ENCODE peak calls at places on chromosome 9, in nine cellular contexts. One of them, this sample, is unnamed.

GRCh38 chr9:97548379-97548778 is 46.9 kb downstream of the TMOD1 start:
- DNase-seq in kidney epithelial cell: no peak
- DNase-seq in PC-9: peak
- DNase-seq in AG10803: no peak
- DNase-seq in right atrium auricular region: no peak
- DNase-seq in neural progenitor cell: no peak
- DNase-seq in fibroblast of lung: no peak
- DNase-seq in fibroblast of the aortic adventitia: no peak
- DNase-seq in astrocyte of the spinal cord: no peak
- DNase-seq in this sample: no peak

GRCh38 chr9:73565833-73566465 is 414.3 kb downstream of the ANXA1 start:
- DNase-seq in fibroblast of the aortic adventitia: peak
- DNase-seq in neural progenitor cell: peak
- DNase-seq in AG10803: peak
- DNase-seq in PC-9: peak
- DNase-seq in fibroblast of lung: peak
- DNase-seq in kidney epithelial cell: peak
- DNase-seq in astrocyte of the spinal cord: peak
- DNase-seq in right atrium auricular region: no peak
- DNase-seq in this sample: no peak

GRCh38 chr9:121294181-121294743 is 26.3 kb downstream of the GSN start:
- DNase-seq in AG10803: no peak
- DNase-seq in fibroblast of the aortic adventitia: peak
- DNase-seq in right atrium auricular region: peak
- DNase-seq in kidney epithelial cell: no peak
- DNase-seq in neural progenitor cell: no peak
- DNase-seq in astrocyte of the spinal cord: no peak
- DNase-seq in PC-9: no peak
- DNase-seq in fibroblast of lung: no peak
- DNase-seq in this sample: no peak

GRCh38 chr9:70055867-70056266 is 12.2 kb downstream of the MAMDC2 start:
- DNase-seq in astrocyte of the spinal cord: no peak
- DNase-seq in fibroblast of lung: no peak
- DNase-seq in kidney epithelial cell: no peak
- DNase-seq in neural progenitor cell: no peak
- DNase-seq in AG10803: no peak
- DNase-seq in right atrium auricular region: no peak
- DNase-seq in PC-9: no peak
- DNase-seq in fibroblast of the aortic adventitia: no peak
- DNase-seq in this sample: no peak

GRCh38 chr9:133714606-133715294 is 23.4 kb downstream of the SARDH start:
- DNase-seq in fibroblast of the aortic adventitia: no peak
- DNase-seq in neural progenitor cell: no peak
- DNase-seq in right atrium auricular region: peak
- DNase-seq in fibroblast of lung: peak
- DNase-seq in AG10803: no peak
- DNase-seq in astrocyte of the spinal cord: peak
- DNase-seq in PC-9: peak
- DNase-seq in kidney epithelial cell: no peak
- DNase-seq in this sample: no peak

GRCh38 chr9:89891221-89892052 is 286.6 kb downstream of the GADD45G start:
- DNase-seq in astrocyte of the spinal cord: no peak
- DNase-seq in right atrium auricular region: no peak
- DNase-seq in fibroblast of lung: no peak
- DNase-seq in fibroblast of the aortic adventitia: peak
- DNase-seq in PC-9: no peak
- DNase-seq in AG10803: peak
- DNase-seq in neural progenitor cell: no peak
- DNase-seq in kidney epithelial cell: no peak
- DNase-seq in this sample: no peak

GRCh38 chr9:114887963-114888362 is 42.4 kb downstream of the TNFSF8 start:
- DNase-seq in right atrium auricular region: no peak
- DNase-seq in PC-9: no peak
- DNase-seq in fibroblast of the aortic adventitia: no peak
- DNase-seq in AG10803: no peak
- DNase-seq in fibroblast of lung: no peak
- DNase-seq in kidney epithelial cell: no peak
- DNase-seq in astrocyte of the spinal cord: no peak
- DNase-seq in neural progenitor cell: no peak
- DNase-seq in this sample: no peak

GRCh38 chr9:2726620-2727335 is 9.5 kb downstream of the KCNV2 start:
- DNase-seq in fibroblast of the aortic adventitia: peak
- DNase-seq in neural progenitor cell: no peak
- DNase-seq in PC-9: no peak
- DNase-seq in fibroblast of lung: peak
- DNase-seq in right atrium auricular region: no peak
- DNase-seq in kidney epithelial cell: no peak
- DNase-seq in astrocyte of the spinal cord: no peak
- DNase-seq in AG10803: peak
- DNase-seq in this sample: no peak

GRCh38 chr9:134066546-134066922 is 1.3 kb downstream of the BRD3 start:
- DNase-seq in fibroblast of lung: peak
- DNase-seq in fibroblast of the aortic adventitia: peak
- DNase-seq in kidney epithelial cell: no peak
- DNase-seq in neural progenitor cell: peak
- DNase-seq in AG10803: peak
- DNase-seq in astrocyte of the spinal cord: no peak
- DNase-seq in right atrium auricular region: no peak
- DNase-seq in PC-9: no peak
- DNase-seq in this sample: no peak

DNA sequence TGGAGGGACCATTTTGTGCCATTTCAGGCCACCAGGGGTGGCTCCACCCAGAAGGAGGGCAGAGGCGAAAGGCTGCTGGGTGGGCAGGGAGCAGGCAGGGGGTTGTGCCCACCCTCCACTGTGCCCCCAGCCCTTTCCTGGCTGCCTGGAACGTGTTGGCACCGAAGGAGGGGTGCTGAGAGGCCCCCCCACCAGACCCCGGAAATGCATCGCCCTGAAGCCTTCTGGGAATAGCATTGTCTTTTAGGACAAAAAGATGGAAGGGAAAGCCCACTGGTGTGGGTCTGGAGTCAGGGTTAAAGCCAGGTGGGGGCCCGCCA is 5.1 kb downstream of the NOXA1 start:
- DNase-seq in PC-9: no peak
- DNase-seq in fibroblast of lung: no peak
- DNase-seq in kidney epithelial cell: no peak
- DNase-seq in right atrium auricular region: no peak
- DNase-seq in fibroblast of the aortic adventitia: no peak
- DNase-seq in astrocyte of the spinal cord: no peak
- DNase-seq in neural progenitor cell: no peak
- DNase-seq in AG10803: no peak
- DNase-seq in this sample: no peak
- H3K4me3 ChIP-seq in PC-9: no peak
- H3K4me3 ChIP-seq in fibroblast of lung: no peak
- H3K4me3 ChIP-seq in kidney epithelial cell: no peak
- H3K4me3 ChIP-seq in right atrium auricular region: no peak
- H3K4me3 ChIP-seq in fibroblast of the aortic adventitia: no peak
- H3K4me3 ChIP-seq in astrocyte of the spinal cord: no peak
- H3K4me3 ChIP-seq in neural progenitor cell: no peak
- H3K4me3 ChIP-seq in AG10803: no peak
- H3K4me3 ChIP-seq in this sample: no peak

GRCh38 chr9:107487521-107488399 is 1.8 kb downstream of the KLF4 start:
- DNase-seq in PC-9: peak
- DNase-seq in fibroblast of the aortic adventitia: peak
- DNase-seq in AG10803: peak
- DNase-seq in astrocyte of the spinal cord: peak
- DNase-seq in neural progenitor cell: peak
- DNase-seq in kidney epithelial cell: no peak
- DNase-seq in right atrium auricular region: peak
- DNase-seq in fibroblast of lung: peak
- DNase-seq in this sample: no peak
- TF ChIP-seq CTCF in PC-9: peak
- TF ChIP-seq CTCF in fibroblast of the aortic adventitia: peak
- TF ChIP-seq CTCF in AG10803: peak
- TF ChIP-seq CTCF in astrocyte of the spinal cord: peak
- TF ChIP-seq CTCF in neural progenitor cell: peak
- TF ChIP-seq CTCF in kidney epithelial cell: peak
- TF ChIP-seq CTCF in right atrium auricular region: peak
- TF ChIP-seq CTCF in fibroblast of lung: peak
- TF ChIP-seq CTCF in this sample: peak

GRCh38 chr9:12695474-12695873 is 2.3 kb downstream of the TYRP1 start:
- DNase-seq in right atrium auricular region: no peak
- DNase-seq in astrocyte of the spinal cord: peak
- DNase-seq in neural progenitor cell: no peak
- DNase-seq in AG10803: peak
- DNase-seq in PC-9: no peak
- DNase-seq in kidney epithelial cell: no peak
- DNase-seq in fibroblast of lung: peak
- DNase-seq in fibroblast of the aortic adventitia: no peak
- DNase-seq in this sample: no peak
- H3K4me3 ChIP-seq in right atrium auricular region: peak
- H3K4me3 ChIP-seq in astrocyte of the spinal cord: no peak
- H3K4me3 ChIP-seq in neural progenitor cell: no peak
- H3K4me3 ChIP-seq in AG10803: no peak
- H3K4me3 ChIP-seq in PC-9: no peak
- H3K4me3 ChIP-seq in kidney epithelial cell: no peak
- H3K4me3 ChIP-seq in fibroblast of lung: no peak
- H3K4me3 ChIP-seq in fibroblast of the aortic adventitia: no peak
- H3K4me3 ChIP-seq in this sample: no peak

DNA sequence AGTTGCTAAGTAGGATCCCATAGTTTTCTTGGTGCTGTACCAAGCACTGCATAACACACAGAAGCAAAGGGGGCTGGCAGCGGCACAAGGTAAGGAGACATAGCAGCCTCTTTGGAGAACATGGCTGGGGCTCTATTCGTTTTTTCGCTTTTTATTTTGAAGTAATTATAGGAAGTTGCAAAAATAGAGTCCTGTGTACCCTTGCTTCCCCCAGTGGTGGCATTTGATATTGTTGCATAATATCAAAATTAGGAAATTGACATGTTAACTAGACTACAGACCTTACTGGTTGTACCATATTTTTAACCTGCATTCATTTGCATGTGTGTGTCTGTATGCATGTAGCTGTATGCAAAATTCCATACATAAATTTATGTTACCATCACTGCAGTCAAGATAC is 6.6 kb upstream of the UBQLN1 start:
- DNase-seq in fibroblast of the aortic adventitia: peak
- DNase-seq in right atrium auricular region: no peak
- DNase-seq in PC-9: no peak
- DNase-seq in AG10803: no peak
- DNase-seq in fibroblast of lung: no peak
- DNase-seq in neural progenitor cell: no peak
- DNase-seq in kidney epithelial cell: no peak
- DNase-seq in astrocyte of the spinal cord: no peak
- DNase-seq in this sample: no peak
- TF ChIP-seq CTCF in fibroblast of the aortic adventitia: peak
- TF ChIP-seq CTCF in right atrium auricular region: peak
- TF ChIP-seq CTCF in PC-9: peak
- TF ChIP-seq CTCF in AG10803: peak
- TF ChIP-seq CTCF in fibroblast of lung: peak
- TF ChIP-seq CTCF in neural progenitor cell: peak
- TF ChIP-seq CTCF in kidney epithelial cell: no peak
- TF ChIP-seq CTCF in astrocyte of the spinal cord: peak
- TF ChIP-seq CTCF in this sample: peak

GRCh38 chr9:101037433-101037832 is 8.9 kb downstream of the PLPPR1 start:
- DNase-seq in kidney epithelial cell: no peak
- DNase-seq in AG10803: no peak
- DNase-seq in fibroblast of the aortic adventitia: no peak
- DNase-seq in PC-9: no peak
- DNase-seq in right atrium auricular region: no peak
- DNase-seq in astrocyte of the spinal cord: no peak
- DNase-seq in fibroblast of lung: no peak
- DNase-seq in neural progenitor cell: no peak
- DNase-seq in this sample: no peak
- H3K4me3 ChIP-seq in kidney epithelial cell: no peak
- H3K4me3 ChIP-seq in AG10803: no peak
- H3K4me3 ChIP-seq in fibroblast of the aortic adventitia: no peak
- H3K4me3 ChIP-seq in PC-9: no peak
- H3K4me3 ChIP-seq in right atrium auricular region: no peak
- H3K4me3 ChIP-seq in astrocyte of the spinal cord: no peak
- H3K4me3 ChIP-seq in fibroblast of lung: no peak
- H3K4me3 ChIP-seq in neural progenitor cell: no peak
- H3K4me3 ChIP-seq in this sample: no peak

This sample was measured in AG09309.